ENCODE peak calls at places on chromosomes 6 and 20, in six cellular contexts. One of them, this sample, is unnamed.
A peak's percentile ranks its signal among the peaks of the same experiment; 100 is the strongest.

GRCh38 chr6:14458669-14459266 is 341.2 kb downstream of the CD83 start:
- DNase-seq in fibroblast of the aortic adventitia: peak; percentile 96
- DNase-seq in AG04450: peak; percentile 86
- DNase-seq in ovary: no peak
- DNase-seq in fibroblast of pulmonary artery: peak; percentile 94
- DNase-seq in osteoblast: peak; percentile 83
- DNase-seq in this sample: peak; percentile 86

GRCh38 chr6:41053056-41053455 is at the start of gene APOBEC2:
- DNase-seq in fibroblast of the aortic adventitia: no peak
- DNase-seq in AG04450: no peak
- DNase-seq in ovary: no peak
- DNase-seq in fibroblast of pulmonary artery: no peak
- DNase-seq in osteoblast: peak; percentile 15
- DNase-seq in this sample: no peak

GRCh38 chr6:18395851-18396187 is 8.7 kb downstream of the RNF144B start:
- DNase-seq in fibroblast of the aortic adventitia: peak; percentile 41
- DNase-seq in AG04450: no peak
- DNase-seq in ovary: no peak
- DNase-seq in fibroblast of pulmonary artery: peak; percentile 25
- DNase-seq in osteoblast: no peak
- DNase-seq in this sample: no peak

GRCh38 chr6:31834367-31834703 is 6.8 kb downstream of the HSPA1B start:
- DNase-seq in fibroblast of the aortic adventitia: no peak
- DNase-seq in AG04450: no peak
- DNase-seq in ovary: peak; percentile 88
- DNase-seq in fibroblast of pulmonary artery: peak; percentile 85
- DNase-seq in osteoblast: peak; percentile 97
- DNase-seq in this sample: no peak

GRCh38 chr20:37945034-37945660 is 42.2 kb downstream of the VSTM2L start:
- DNase-seq in fibroblast of the aortic adventitia: no peak
- DNase-seq in AG04450: no peak
- DNase-seq in ovary: no peak
- DNase-seq in fibroblast of pulmonary artery: no peak
- DNase-seq in osteoblast: peak; percentile 23
- DNase-seq in this sample: no peak

GRCh38 chr20:63934271-63935068 is 21.7 kb downstream of the UCKL1 start:
- DNase-seq in fibroblast of the aortic adventitia: no peak
- DNase-seq in AG04450: no peak
- DNase-seq in ovary: no peak
- DNase-seq in fibroblast of pulmonary artery: no peak
- DNase-seq in osteoblast: peak; percentile 75
- DNase-seq in this sample: no peak

GRCh38 chr6:31386977-31387376 is 16.4 kb upstream of the MICA start:
- DNase-seq in fibroblast of the aortic adventitia: no peak
- DNase-seq in AG04450: no peak
- DNase-seq in ovary: no peak
- DNase-seq in fibroblast of pulmonary artery: no peak
- DNase-seq in osteoblast: no peak
- DNase-seq in this sample: no peak

GRCh38 chr20:20713244-20713765 is 861 bp upstream of the RALGAPA2 start:
- DNase-seq in fibroblast of the aortic adventitia: no peak
- DNase-seq in AG04450: no peak
- DNase-seq in ovary: peak; percentile 24
- DNase-seq in fibroblast of pulmonary artery: no peak
- DNase-seq in osteoblast: peak; percentile 18
- DNase-seq in this sample: no peak

GRCh38 chr20:61253264-61253639 is 1.2 kb downstream of the CDH4 start:
- DNase-seq in fibroblast of the aortic adventitia: no peak
- DNase-seq in AG04450: no peak
- DNase-seq in ovary: no peak
- DNase-seq in fibroblast of pulmonary artery: peak; percentile 18
- DNase-seq in osteoblast: peak; percentile 96
- DNase-seq in this sample: peak; percentile 53

GRCh38 chr6:12065321-12066140 is 53.4 kb downstream of the HIVEP1 start:
- DNase-seq in fibroblast of the aortic adventitia: no peak
- DNase-seq in AG04450: no peak
- DNase-seq in ovary: no peak
- DNase-seq in fibroblast of pulmonary artery: no peak
- DNase-seq in osteoblast: no peak
- DNase-seq in this sample: no peak

GRCh38 chr20:45539382-45539781 is at the start of gene WFDC6:
- DNase-seq in fibroblast of the aortic adventitia: no peak
- DNase-seq in AG04450: no peak
- DNase-seq in ovary: no peak
- DNase-seq in fibroblast of pulmonary artery: no peak
- DNase-seq in osteoblast: no peak
- DNase-seq in this sample: no peak

GRCh38 chr6:156808287-156808686 is 31.1 kb downstream of the ARID1B start:
- DNase-seq in fibroblast of the aortic adventitia: peak; percentile 59
- DNase-seq in AG04450: no peak
- DNase-seq in ovary: no peak
- DNase-seq in fibroblast of pulmonary artery: peak; percentile 56
- DNase-seq in osteoblast: no peak
- DNase-seq in this sample: peak; percentile 15

GRCh38 chr6:88683734-88684133 is 279.7 kb downstream of the RNGTT start:
- DNase-seq in fibroblast of the aortic adventitia: no peak
- DNase-seq in AG04450: no peak
- DNase-seq in ovary: no peak
- DNase-seq in fibroblast of pulmonary artery: peak; percentile 29
- DNase-seq in osteoblast: no peak
- DNase-seq in this sample: peak; percentile 14

GRCh38 chr6:90428514-90428913 is 131.9 kb upstream of the BACH2 start:
- DNase-seq in fibroblast of the aortic adventitia: no peak
- DNase-seq in AG04450: no peak
- DNase-seq in ovary: no peak
- DNase-seq in fibroblast of pulmonary artery: no peak
- DNase-seq in osteoblast: no peak
- DNase-seq in this sample: no peak

GRCh38 chr6:135236732-135237131 is 55.6 kb downstream of the MYB start:
- DNase-seq in fibroblast of the aortic adventitia: no peak
- DNase-seq in AG04450: no peak
- DNase-seq in ovary: no peak
- DNase-seq in fibroblast of pulmonary artery: no peak
- DNase-seq in osteoblast: peak; percentile 62
- DNase-seq in this sample: no peak

GRCh38 chr6:144017167-144018094 is 9.4 kb upstream of the PLAGL1 start:
- DNase-seq in fibroblast of the aortic adventitia: no peak
- DNase-seq in AG04450: no peak
- DNase-seq in ovary: no peak
- DNase-seq in fibroblast of pulmonary artery: no peak
- DNase-seq in osteoblast: no peak
- DNase-seq in this sample: no peak

GRCh38 chr6:109467696-109468095 is 12.1 kb upstream of the MICAL1 start:
- DNase-seq in fibroblast of the aortic adventitia: no peak
- DNase-seq in AG04450: no peak
- DNase-seq in ovary: no peak
- DNase-seq in fibroblast of pulmonary artery: no peak
- DNase-seq in osteoblast: no peak
- DNase-seq in this sample: no peak

GRCh38 chr6:145423936-145424335 is 311.4 kb downstream of the EPM2A start:
- DNase-seq in fibroblast of the aortic adventitia: no peak
- DNase-seq in AG04450: no peak
- DNase-seq in ovary: no peak
- DNase-seq in fibroblast of pulmonary artery: no peak
- DNase-seq in osteoblast: no peak
- DNase-seq in this sample: no peak

GRCh38 chr20:56360133-56360898 is 1.5 kb downstream of the FAM210B start:
- DNase-seq in fibroblast of the aortic adventitia: no peak
- DNase-seq in AG04450: no peak
- DNase-seq in ovary: no peak
- DNase-seq in fibroblast of pulmonary artery: no peak
- DNase-seq in osteoblast: peak; percentile 82
- DNase-seq in this sample: no peak

GRCh38 chr20:56359212-56360132 is 698 bp downstream of the FAM210B start:
- DNase-seq in fibroblast of the aortic adventitia: peak; percentile 72
- DNase-seq in AG04450: peak; percentile 26
- DNase-seq in ovary: peak; percentile 63
- DNase-seq in fibroblast of pulmonary artery: peak; percentile 79
- DNase-seq in osteoblast: peak; percentile 92
- DNase-seq in this sample: peak; percentile 76

GRCh38 chr20:56358600-56359211 is at the start of gene FAM210B:
- DNase-seq in fibroblast of the aortic adventitia: peak; percentile 80
- DNase-seq in AG04450: peak; percentile 57
- DNase-seq in ovary: peak; percentile 89
- DNase-seq in fibroblast of pulmonary artery: peak; percentile 88
- DNase-seq in osteoblast: peak; percentile 100
- DNase-seq in this sample: peak; percentile 88

GRCh38 chr20:56360899-56361199 is 2.1 kb downstream of the FAM210B start:
- DNase-seq in fibroblast of the aortic adventitia: no peak
- DNase-seq in AG04450: no peak
- DNase-seq in ovary: no peak
- DNase-seq in fibroblast of pulmonary artery: no peak
- DNase-seq in osteoblast: peak; percentile 6
- DNase-seq in this sample: no peak

DNA sequence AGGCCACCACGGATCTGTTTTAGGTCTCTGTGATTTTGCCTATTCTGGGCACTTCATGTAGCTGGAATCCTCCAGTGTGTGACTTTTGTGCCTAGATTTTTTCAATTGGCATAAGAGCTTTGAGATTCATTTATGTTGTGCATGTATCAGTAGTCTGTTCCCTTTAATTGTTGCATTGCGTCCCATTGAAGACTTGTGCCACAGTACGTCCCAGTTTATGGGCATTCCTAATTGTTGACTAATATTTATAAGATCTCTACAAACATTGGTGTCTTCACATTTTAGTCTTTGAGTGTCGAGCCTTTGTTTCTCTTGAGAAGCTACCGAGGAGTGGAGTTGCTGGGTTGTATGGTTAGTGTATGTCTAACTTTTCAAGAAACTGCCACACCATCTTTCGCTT is 704 bp upstream of the FAM210B start:
- DNase-seq in fibroblast of the aortic adventitia: no peak
- DNase-seq in AG04450: no peak
- DNase-seq in ovary: no peak
- DNase-seq in fibroblast of pulmonary artery: no peak
- DNase-seq in osteoblast: no peak
- DNase-seq in this sample: no peak
- H3K4me3 ChIP-seq in fibroblast of the aortic adventitia: no peak overlapping the region
- H3K4me3 ChIP-seq in AG04450: no peak overlapping the region
- H3K4me3 ChIP-seq in ovary: no peak overlapping the region
- H3K4me3 ChIP-seq in fibroblast of pulmonary artery: peak overlapping the region; percentile 42
- H3K4me3 ChIP-seq in osteoblast: peak overlapping the region; percentile 75
- H3K4me3 ChIP-seq in this sample: no peak overlapping the region

DNA sequence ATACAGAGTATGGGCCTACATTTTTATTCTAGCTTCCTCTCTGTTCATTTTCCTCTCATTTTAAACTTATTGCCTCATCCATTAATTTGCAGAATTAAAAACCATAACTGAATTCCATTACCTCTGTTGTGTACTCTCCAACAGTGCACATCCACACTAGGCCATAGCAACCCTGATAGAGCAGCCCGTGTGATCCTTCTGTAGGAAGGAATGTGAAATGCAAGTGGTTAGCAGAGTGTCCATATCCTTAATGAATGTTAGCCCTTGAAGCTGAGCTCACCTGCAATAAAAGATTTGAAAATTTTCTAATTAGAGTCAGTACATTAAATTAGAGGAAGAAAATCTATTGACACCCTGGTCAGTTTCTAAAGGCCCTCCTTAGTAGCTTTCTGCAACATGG is 6.5 kb upstream of the GRIK2 start:
- DNase-seq in fibroblast of the aortic adventitia: no peak
- DNase-seq in AG04450: no peak
- DNase-seq in ovary: no peak
- DNase-seq in fibroblast of pulmonary artery: no peak
- DNase-seq in osteoblast: no peak
- DNase-seq in this sample: no peak
- TF ChIP-seq CTCF in fibroblast of the aortic adventitia: peak; percentile 17
- TF ChIP-seq CTCF in AG04450: peak; percentile 49
- TF ChIP-seq CTCF in ovary: no peak
- TF ChIP-seq CTCF in fibroblast of pulmonary artery: peak; percentile 24
- TF ChIP-seq CTCF in osteoblast: no peak
- TF ChIP-seq CTCF in this sample: peak; percentile 14

GRCh38 chr6:16217156-16217721 is 21.1 kb upstream of the GMPR start:
- DNase-seq in fibroblast of the aortic adventitia: no peak
- DNase-seq in AG04450: no peak
- DNase-seq in ovary: no peak
- DNase-seq in fibroblast of pulmonary artery: no peak
- DNase-seq in osteoblast: no peak
- DNase-seq in this sample: no peak
- H3K4me3 ChIP-seq in fibroblast of the aortic adventitia: no peak overlapping the region
- H3K4me3 ChIP-seq in AG04450: no peak overlapping the region
- H3K4me3 ChIP-seq in ovary: no peak overlapping the region
- H3K4me3 ChIP-seq in fibroblast of pulmonary artery: no peak overlapping the region
- H3K4me3 ChIP-seq in osteoblast: no peak overlapping the region
- H3K4me3 ChIP-seq in this sample: no peak overlapping the region

DNA sequence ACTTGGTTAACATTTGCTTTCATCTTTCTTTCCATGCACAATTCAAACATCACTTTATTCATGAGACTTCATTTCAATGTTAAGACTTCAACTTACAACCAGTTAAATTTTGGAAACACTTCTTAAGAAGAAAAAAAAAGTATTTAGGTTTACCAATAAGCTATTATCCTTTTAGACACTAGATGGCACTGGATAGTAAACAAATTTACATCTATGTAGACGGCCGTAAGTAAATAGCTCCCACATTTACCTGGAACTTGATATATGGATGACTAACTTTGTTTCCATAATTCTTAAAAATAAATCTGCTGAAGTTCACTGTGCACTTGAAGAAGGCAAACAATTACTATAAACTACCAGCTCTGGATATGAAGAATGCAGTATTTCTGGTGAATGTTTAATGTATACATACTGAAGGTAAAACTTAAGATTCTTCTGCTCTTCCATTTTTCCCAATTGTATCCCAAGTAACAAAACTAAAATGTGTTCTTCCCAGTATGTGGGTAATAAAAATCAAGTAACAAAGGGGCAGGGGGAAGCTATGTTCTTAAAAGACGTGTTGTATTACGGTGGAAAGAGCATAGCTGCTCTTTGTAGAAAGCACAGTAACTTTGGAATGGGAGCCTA is 130.6 kb upstream of the C6orf118 start:
- DNase-seq in fibroblast of the aortic adventitia: peak; percentile 85
- DNase-seq in AG04450: peak; percentile 1
- DNase-seq in ovary: no peak
- DNase-seq in fibroblast of pulmonary artery: peak; percentile 90
- DNase-seq in osteoblast: peak; percentile 41
- DNase-seq in this sample: peak; percentile 77
- TF ChIP-seq CTCF in fibroblast of the aortic adventitia: peak; percentile 50
- TF ChIP-seq CTCF in AG04450: peak; percentile 47
- TF ChIP-seq CTCF in ovary: no peak
- TF ChIP-seq CTCF in fibroblast of pulmonary artery: peak; percentile 62
- TF ChIP-seq CTCF in osteoblast: peak; percentile 57
- TF ChIP-seq CTCF in this sample: peak; percentile 46

GRCh38 chr6:26234421-26235239 is 130.4 kb upstream of the BTN3A2 start:
- DNase-seq in fibroblast of the aortic adventitia: peak; percentile 81
- DNase-seq in AG04450: no peak
- DNase-seq in ovary: no peak
- DNase-seq in fibroblast of pulmonary artery: peak; percentile 93
- DNase-seq in osteoblast: peak; percentile 71
- DNase-seq in this sample: peak; percentile 94
- H3K4me3 ChIP-seq in fibroblast of the aortic adventitia: peak overlapping the region; percentile 64
- H3K4me3 ChIP-seq in AG04450: peak overlapping the region; percentile 65
- H3K4me3 ChIP-seq in ovary: peak overlapping the region; percentile 43
- H3K4me3 ChIP-seq in fibroblast of pulmonary artery: peak overlapping the region; percentile 66
- H3K4me3 ChIP-seq in osteoblast: peak overlapping the region; percentile 75
- H3K4me3 ChIP-seq in this sample: peak overlapping the region; percentile 59

GRCh38 chr6:169751242-169752073 is at the start of the genes DYNLT2 and ERMARD:
- DNase-seq in fibroblast of the aortic adventitia: peak; percentile 91
- DNase-seq in AG04450: peak; percentile 80
- DNase-seq in ovary: peak; percentile 94
- DNase-seq in fibroblast of pulmonary artery: peak; percentile 95
- DNase-seq in osteoblast: peak; percentile 97
- DNase-seq in this sample: peak; percentile 96
- TF ChIP-seq CTCF in fibroblast of the aortic adventitia: peak; percentile 40
- TF ChIP-seq CTCF in AG04450: peak; percentile 32
- TF ChIP-seq CTCF in ovary: no peak
- TF ChIP-seq CTCF in fibroblast of pulmonary artery: no peak
- TF ChIP-seq CTCF in osteoblast: no peak
- TF ChIP-seq CTCF in this sample: peak; percentile 2

This sample was measured in astrocyte of the spinal cord.